ENCODE peak calls at places on chromosomes 5 and 9, in seven cellular contexts. X is A549, S is activated B cell treated with CpG ODN at 0.5 μM for 24 hours, W is NCI-H1092, U is activated T-cell treated with anti-CD3 and anti-CD28 coated beads for 1 hour, P is T-helper 1 cell, D is neuronal stem cell. Y is an unnamed sample.

GRCh38 chr5:80149161-80149609 is 106.7 kb downstream of the SERINC5 start:
- DNase-seq in S (no peak), W (peak), X (no peak), P (no peak), D (no peak), U (no peak), Y (peak)

GRCh38 chr9:25537857-25538256 is 140.4 kb downstream of the TUSC1 start:
- DNase-seq in U (no peak), D (no peak), P (no peak), X (no peak), W (no peak), S (no peak), Y (no peak)

GRCh38 chr5:2899311-2899710 is 147.8 kb upstream of the IRX2 start:
- DNase-seq in W (no peak), D (no peak), U (no peak), P (no peak), X (no peak), S (no peak), Y (no peak)

GRCh38 chr5:103013933-103014552 is 105.9 kb downstream of the GIN1 start:
- DNase-seq in S (no peak), U (no peak), P (no peak), X (no peak), D (no peak), W (no peak), Y (no peak)

GRCh38 chr9:5425006-5425628 is 12.6 kb downstream of the PLGRKT start:
- DNase-seq in D (no peak), U (no peak), X (peak), P (no peak), S (no peak), W (no peak), Y (peak)

GRCh38 chr5:1045960-1046560 is 37.5 kb downstream of the NKD2 start:
- DNase-seq in S (no peak), D (no peak), X (no peak), W (no peak), P (no peak), U (no peak), Y (no peak)

GRCh38 chr5:169956756-169957155 is 23.5 kb downstream of the INSYN2B start:
- DNase-seq in U (no peak), D (no peak), W (no peak), P (no peak), S (no peak), X (no peak), Y (no peak)

GRCh38 chr9:124506433-124506832 is 766 bp downstream of the NR5A1 start:
- DNase-seq in S (no peak), U (no peak), W (no peak), X (no peak), P (no peak), D (no peak), Y (no peak)

GRCh38 chr5:75734913-75735789 is 17.9 kb upstream of the POC5 start:
- DNase-seq in P (no peak), W (no peak), U (no peak), S (no peak), D (peak), X (peak), Y (peak)

GRCh38 chr5:1479581-1480188 is 34.4 kb upstream of the SLC6A3 start:
- DNase-seq in U (peak), S (peak), P (no peak), X (peak), D (peak), W (no peak), Y (peak)

GRCh38 chr5:141547488-141547887 is 58.6 kb downstream of the PCDHGC5 start:
- DNase-seq in D (no peak), S (no peak), W (no peak), P (no peak), U (no peak), X (peak), Y (peak)

GRCh38 chr9:18786936-18787658 is 245.9 kb downstream of the SAXO1 start:
- DNase-seq in W (no peak), S (no peak), U (no peak), X (no peak), P (no peak), D (no peak), Y (peak)

GRCh38 chr5:151037561-151038291 is 17.3 kb downstream of the GPX3 start:
- DNase-seq in X (no peak), U (no peak), D (no peak), S (no peak), W (no peak), P (no peak), Y (peak)

GRCh38 chr9:130034570-130034969 is 8.4 kb downstream of the FNBP1 start:
- DNase-seq in P (no peak), W (no peak), X (no peak), D (no peak), S (no peak), U (no peak), Y (no peak)

GRCh38 chr9:30967484-30967883 is 1417.0 kb upstream of the ACO1 start:
- DNase-seq in P (no peak), S (no peak), W (no peak), D (peak), X (peak), U (no peak), Y (no peak)

GRCh38 chr9:100554935-100555401 is 22.9 kb upstream of the CAVIN4 start:
- DNase-seq in X (no peak), W (no peak), P (no peak), S (no peak), D (no peak), U (no peak), Y (peak)

GRCh38 chr5:132413567-132413966 is 44.1 kb downstream of the SLC22A5 start:
- DNase-seq in U (no peak), P (no peak), X (no peak), W (no peak), S (no peak), D (no peak), Y (no peak)

GRCh38 chr5:66529182-66529581 is 67.0 kb upstream of the MAST4 start:
- DNase-seq in X (no peak), S (no peak), D (no peak), W (no peak), P (no peak), U (no peak), Y (no peak)

GRCh38 chr5:1880377-1881272 is 2.1 kb downstream of the IRX4 start:
- DNase-seq in S (no peak), D (no peak), W (no peak), X (no peak), U (no peak), P (no peak), Y (no peak)

GRCh38 chr5:133790898-133791297 is 177.5 kb downstream of the C5orf15 start:
- DNase-seq in S (no peak), P (no peak), U (no peak), X (no peak), W (no peak), D (no peak), Y (no peak)

GRCh38 chr5:14707811-14708210 is 43.3 kb downstream of the OTULIN start:
- DNase-seq in W (no peak), S (no peak), X (no peak), D (no peak), U (no peak), P (no peak), Y (no peak)

GRCh38 chr5:14167211-14167845 is 24.2 kb downstream of the TRIO start:
- DNase-seq in W (no peak), U (no peak), S (no peak), X (peak), D (no peak), P (no peak), Y (no peak)

GRCh38 chr5:1873242-1873959 is 9.3 kb downstream of the IRX4 start:
- DNase-seq in D (no peak), W (no peak), U (no peak), X (no peak), P (no peak), S (no peak), Y (no peak)

GRCh38 chr9:5321058-5321457 is 16.5 kb upstream of the RLN2 start:
- DNase-seq in D (no peak), W (no peak), S (no peak), U (no peak), X (peak), P (no peak), Y (no peak)

GRCh38 chr9:130128251-130128650 is 44.0 kb upstream of the NCS1 start:
- DNase-seq in W (no peak), D (no peak), S (peak), P (peak), U (peak), X (no peak), Y (no peak)

GRCh38 chr5:1343315-1343751 is 1.6 kb downstream of the CLPTM1L start:
- DNase-seq in X (no peak), U (no peak), P (no peak), D (no peak), S (no peak), W (no peak), Y (no peak)

GRCh38 chr9:130532426-130532825 is 47.0 kb upstream of the FUBP3 start:
- DNase-seq in D (no peak), U (no peak), X (no peak), W (no peak), S (no peak), P (no peak), Y (no peak)

GRCh38 chr5:59599729-59600128 is 293.8 kb downstream of the PDE4D start:
- DNase-seq in P (no peak), D (no peak), U (no peak), W (no peak), S (no peak), X (no peak), Y (no peak)

GRCh38 chr9:117782931-117783788 is 79.0 kb downstream of the TLR4 start:
- DNase-seq in P (peak), X (peak), S (peak), W (peak), D (peak), U (peak), Y (peak)